ENCODE peak calls at places on chromosome 14, in four cellular contexts. Z is cardiac muscle cell, E is HL-60, F is astrocyte. R is an unnamed sample. For H3K27me3, the result is how much of the 10 kb centered on the place peaks cover.

GRCh38 chr14:67526676-67527459 is 6.2 kb upstream of the PLEKHH1 start:
- DNase-seq in E (no peak), Z (peak), F (peak), R (no peak)

GRCh38 chr14:62654641-62655040 is 390.6 kb downstream of the KCNH5 start:
- DNase-seq in F (peak), Z (no peak), E (no peak), R (no peak)

GRCh38 chr14:56005580-56006053 is 112.6 kb upstream of the PELI2 start:
- DNase-seq in E (no peak), Z (no peak), F (peak), R (no peak)

GRCh38 chr14:71753976-71754375 is 178.3 kb upstream of the RGS6 start:
- DNase-seq in E (no peak), Z (no peak), F (no peak), R (no peak)

GRCh38 chr14:60064491-60065072 is 27.1 kb upstream of the PCNX4 start:
- DNase-seq in Z (no peak), F (peak), E (no peak), R (no peak)

GRCh38 chr14:59221558-59221957 is 33.1 kb downstream of the DAAM1 start:
- DNase-seq in Z (no peak), E (no peak), F (peak), R (no peak)

GRCh38 chr14:27391331-27391730 is 793.5 kb upstream of the NOVA1 start:
- DNase-seq in Z (no peak), E (no peak), F (peak), R (no peak)

GRCh38 chr14:91154851-91155625 is 41.2 kb downstream of the DGLUCY start:
- DNase-seq in Z (peak), F (peak), E (no peak), R (no peak)

GRCh38 chr14:45426685-45427282 is 173.8 kb upstream of the MIS18BP1 start:
- DNase-seq in Z (peak), F (peak), E (peak), R (no peak)

GRCh38 chr14:92495041-92495440 is 18.5 kb upstream of the RIN3 start:
- DNase-seq in F (no peak), Z (no peak), E (peak), R (no peak)

GRCh38 chr14:68279777-68280233 is 460.2 kb downstream of the RAD51B start:
- DNase-seq in Z (no peak), F (no peak), E (no peak), R (no peak)

GRCh38 chr14:74244115-74244514 is 4.9 kb downstream of the VSX2 start:
- DNase-seq in E (no peak), Z (no peak), F (no peak), R (no peak)

GRCh38 chr14:74245292-74245691 is 6.0 kb downstream of the VSX2 start:
- DNase-seq in F (no peak), Z (no peak), E (no peak), R (no peak)

GRCh38 chr14:74248036-74248435 is 8.8 kb downstream of the VSX2 start:
- DNase-seq in F (no peak), Z (no peak), E (no peak), R (no peak)

GRCh38 chr14:74249433-74250375 is 10.5 kb downstream of the VSX2 start:
- DNase-seq in E (no peak), F (no peak), Z (no peak), R (no peak)

DNA sequence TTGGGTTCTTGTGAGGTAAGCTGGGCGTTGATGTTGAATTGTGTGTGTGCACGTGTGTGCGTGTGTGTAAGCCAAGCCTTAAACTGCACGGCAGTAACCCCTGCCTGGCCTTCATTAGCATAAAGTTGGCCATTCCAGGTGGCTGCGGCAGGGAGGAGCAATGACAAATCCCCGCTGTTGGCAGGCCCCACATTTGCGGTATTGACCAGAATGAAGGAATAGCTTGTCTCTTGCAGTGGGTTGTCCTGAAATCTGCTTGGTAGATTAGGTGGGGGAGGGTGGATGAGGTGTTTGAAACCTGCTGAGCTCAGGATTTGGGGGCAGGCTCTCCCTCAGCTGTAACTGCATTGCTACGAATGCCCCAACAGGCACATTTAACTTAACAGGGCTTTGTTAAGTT is 7.3 kb downstream of the VSX2 start:
- DNase-seq in Z (no peak), F (no peak), E (no peak), R (no peak)
- H3K27me3 ChIP-seq in Z (half or more), F (half or more), E (under half), R (under half)

DNA sequence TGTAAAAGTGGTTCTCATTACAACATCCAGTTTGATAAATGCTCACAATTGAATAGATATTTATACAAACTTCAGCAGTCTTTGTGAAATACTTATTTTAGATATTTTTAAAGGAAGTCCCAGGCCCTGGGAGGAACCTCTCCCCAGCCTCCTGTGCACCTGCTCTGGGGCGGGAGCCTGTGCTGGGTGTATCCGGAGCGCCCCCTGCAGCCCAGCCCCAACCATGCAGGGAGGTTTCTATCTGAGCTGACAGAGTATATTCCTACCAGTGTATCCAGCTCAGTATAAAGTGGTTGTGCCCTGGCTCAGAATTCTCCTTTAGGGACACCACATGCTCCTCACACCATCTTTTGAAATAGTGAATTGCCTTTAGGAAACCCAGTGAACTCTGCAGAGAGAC is 851.8 kb downstream of the TMEM121 start:
- DNase-seq in E (no peak), F (no peak), Z (no peak), R (no peak)
- TF ChIP-seq CTCF in E (peak), F (no peak), Z (no peak), R (no peak)

GRCh38 chr14:22123188-22123560 is 449.6 kb upstream of the OR4E1 start:
- DNase-seq in F (no peak), E (no peak), Z (no peak), R (no peak)

GRCh38 chr14:22124071-22124613 is 450.5 kb upstream of the OR4E1 start:
- DNase-seq in Z (no peak), E (no peak), F (no peak), R (no peak)

GRCh38 chr14:22118894-22119477 is 445.4 kb upstream of the OR4E1 start:
- DNase-seq in F (no peak), E (no peak), Z (no peak), R (no peak)

DNA sequence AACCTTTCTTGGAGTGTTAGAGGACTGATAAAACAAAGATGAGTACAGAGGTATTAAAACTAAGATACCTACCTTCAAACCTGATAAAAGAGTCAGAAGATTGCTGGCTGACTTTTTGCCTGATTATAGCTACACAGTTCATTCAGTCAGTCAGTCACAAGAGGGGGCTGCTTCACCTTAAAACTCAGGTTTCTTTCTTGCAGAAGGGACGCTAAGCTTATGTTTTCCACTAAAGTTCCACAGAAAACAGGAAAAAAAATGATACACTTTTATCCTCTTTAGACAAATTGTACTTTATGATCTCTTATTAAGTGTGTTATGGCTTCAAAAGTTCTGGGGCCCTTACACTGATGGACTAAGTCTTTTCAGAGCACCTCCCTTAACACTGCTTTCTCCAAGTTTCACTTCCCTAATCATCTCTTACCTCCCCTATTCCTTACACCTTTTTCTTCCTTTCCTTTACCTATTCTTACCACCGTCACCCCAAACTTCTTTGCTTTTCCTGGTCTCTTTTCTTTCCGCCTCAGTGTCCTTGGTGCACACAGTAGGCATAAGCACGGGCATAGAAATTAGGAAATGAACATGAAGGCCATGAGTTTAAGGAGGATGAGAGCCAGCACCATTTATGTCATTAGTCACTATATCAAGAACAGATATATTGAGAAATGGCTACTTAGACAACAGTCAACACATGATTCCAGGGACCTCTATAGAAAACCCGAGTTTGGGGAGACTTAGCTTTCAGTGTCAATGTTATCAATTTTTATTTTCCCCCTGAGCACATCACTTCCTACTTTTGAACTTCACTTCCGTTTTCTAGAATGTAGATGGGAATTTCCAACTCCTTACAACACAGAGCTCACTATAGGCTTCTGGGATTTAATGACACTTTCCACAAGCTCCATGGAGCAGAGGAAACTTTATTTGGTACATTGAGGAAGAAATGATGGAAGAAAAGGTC is 448.9 kb upstream of the OR4E1 start:
- DNase-seq in F (no peak), E (no peak), Z (peak), R (no peak)
- H3K4me3 ChIP-seq in F (no peak), E (no peak), Z (no peak), R (no peak)

GRCh38 chr14:70183991-70184390 is 4.8 kb downstream of the SLC8A3 start:
- DNase-seq in Z (no peak), F (no peak), E (no peak), R (no peak)
- H3K27me3 ChIP-seq in Z (half or more), F (under half), E (under half), R (under half)

DNA sequence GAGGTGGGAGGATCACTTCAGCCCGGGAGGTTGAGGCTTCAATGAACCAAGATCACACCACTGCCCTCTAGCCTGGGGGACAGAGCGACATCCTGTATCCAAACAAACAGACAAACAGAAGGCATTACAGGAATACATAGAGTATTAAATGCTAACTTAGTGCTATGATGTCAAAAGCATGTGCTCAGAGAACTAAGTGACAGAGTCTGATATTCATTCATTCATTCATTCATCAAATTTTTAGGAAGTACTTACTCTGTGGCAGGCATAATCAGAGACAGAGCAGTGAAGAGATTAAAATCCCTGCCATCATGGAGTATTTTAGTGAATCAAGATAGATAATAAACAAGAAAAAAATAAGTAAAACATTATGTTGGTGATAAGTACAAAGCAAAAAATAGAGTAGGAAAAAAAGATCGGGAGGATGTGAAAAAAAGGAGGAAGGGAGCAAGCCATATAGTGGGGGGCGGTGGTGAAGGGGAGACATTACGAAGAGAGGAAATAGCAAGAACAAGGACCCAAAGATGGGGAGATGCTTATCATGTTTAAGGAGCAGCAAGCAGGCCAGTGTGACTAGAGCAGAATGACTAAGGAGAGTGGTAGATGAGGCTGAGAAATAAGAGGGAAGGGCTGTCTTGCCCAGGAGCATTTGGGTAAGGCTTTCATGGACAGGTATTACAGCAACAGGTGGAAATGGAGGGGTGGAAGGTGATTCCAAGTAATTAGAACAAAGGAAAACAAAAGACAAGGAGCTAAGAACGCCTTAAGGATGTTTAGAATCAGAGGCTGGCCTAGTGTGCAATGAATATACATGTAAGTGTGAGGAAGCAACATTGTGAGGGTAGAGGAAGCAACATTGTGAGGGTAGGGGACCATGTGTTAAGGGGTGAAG is 2.8 kb downstream of the MAP4K5 start:
- DNase-seq in E (no peak), F (peak), Z (no peak), R (no peak)
- TF ChIP-seq CTCF in E (no peak), F (no peak), Z (no peak), R (no peak)